ENCODE peak calls at places on chromosomes 2 and 18, in ten cellular contexts. D is heart right ventricle, R is brain microvascular endothelial cell, X is thoracic aorta, S is mucosa of descending colon, O is endothelial cell of umbilical vein, F is bronchial epithelial cell, A is HCT116, T is GM23338, J is lung. H is an unnamed sample.

GRCh38 chr18:68666316-68666715 is 48.6 kb downstream of the TMX3 start:
- DNase-seq in R (peak; percentile 1), S (no peak), T (no peak), X (no peak), A (no peak), O (no peak), D (no peak), J (no peak), F (no peak), H (no peak)

GRCh38 chr2:62344472-62344871 is 148.6 kb downstream of the B3GNT2 start:
- DNase-seq in A (no peak), T (no peak), D (no peak), R (no peak), F (peak; percentile 94), O (no peak), X (no peak), J (no peak), S (no peak), H (no peak)

GRCh38 chr2:170321526-170321925 is 143.6 kb downstream of the MYO3B start:
- DNase-seq in J (no peak), D (no peak), S (no peak), R (no peak), O (no peak), T (no peak), A (no peak), F (peak; percentile 94), X (no peak), H (no peak)

GRCh38 chr2:69917854-69918253 is 2.9 kb downstream of the MXD1 start:
- DNase-seq in O (peak; percentile 93), D (no peak), S (no peak), J (no peak), R (peak; percentile 74), F (peak; percentile 93), T (no peak), X (no peak), A (peak; percentile 10), H (peak; percentile 30)

GRCh38 chr2:141517180-141517851 is 613.5 kb downstream of the LRP1B start:
- DNase-seq in D (no peak), F (no peak), T (no peak), S (no peak), R (no peak), X (no peak), J (no peak), A (no peak), O (no peak), H (no peak)

GRCh38 chr2:71721669-71722068 is 268.3 kb downstream of the DYSF start:
- DNase-seq in S (no peak), D (no peak), F (no peak), T (no peak), J (no peak), O (no peak), X (no peak), R (no peak), A (no peak), H (no peak)

GRCh38 chr18:500556-501405 is at the start of gene COLEC12:
- DNase-seq in S (peak; percentile 30), O (no peak), J (peak; percentile 31), A (no peak), T (peak; percentile 68), D (peak; percentile 33), R (no peak), X (no peak), F (no peak), H (peak; percentile 46)

GRCh38 chr2:9517118-9517782 is 38.4 kb downstream of the ADAM17 start:
- DNase-seq in F (no peak), D (no peak), R (no peak), J (no peak), S (no peak), A (no peak), O (no peak), X (no peak), T (no peak), H (no peak)

GRCh38 chr18:9559253-9559652 is 55.1 kb downstream of the PPP4R1 start:
- DNase-seq in F (peak; percentile 82), R (no peak), T (no peak), D (no peak), X (no peak), J (no peak), O (no peak), A (no peak), S (no peak), H (no peak)

GRCh38 chr2:117349687-117350086 is 464.8 kb upstream of the DDX18 start:
- DNase-seq in D (no peak), T (no peak), S (no peak), A (no peak), F (no peak), X (no peak), O (no peak), J (no peak), R (no peak), H (no peak)

GRCh38 chr2:102251042-102251848 is 60.1 kb upstream of the IL1RL1 start:
- DNase-seq in J (peak; percentile 55), S (peak; percentile 78), O (peak; percentile 23), D (no peak), F (peak; percentile 26), T (peak; percentile 83), A (no peak), X (no peak), R (no peak), H (peak; percentile 70)

GRCh38 chr18:43622024-43622423 is 344.7 kb upstream of the SYT4 start:
- DNase-seq in A (no peak), R (no peak), X (no peak), J (no peak), T (no peak), S (no peak), O (no peak), D (no peak), F (no peak), H (no peak)

GRCh38 chr2:127020536-127020935 is 86.4 kb downstream of the BIN1 start:
- DNase-seq in A (no peak), X (no peak), F (no peak), R (no peak), S (no peak), O (no peak), D (no peak), J (no peak), T (no peak), H (no peak)

GRCh38 chr2:51028829-51029228 is 3.1 kb downstream of the NRXN1 start:
- DNase-seq in J (no peak), D (no peak), X (no peak), A (no peak), T (peak; percentile 20), R (no peak), O (no peak), S (no peak), F (no peak), H (no peak)

GRCh38 chr2:51027442-51027841 is 4.5 kb downstream of the NRXN1 start:
- DNase-seq in X (no peak), R (no peak), J (no peak), D (no peak), A (no peak), F (no peak), T (no peak), O (no peak), S (no peak), H (peak; percentile 10)

GRCh38 chr2:51031004-51031791 is 734 bp downstream of the NRXN1 start:
- DNase-seq in A (no peak), O (no peak), R (no peak), X (no peak), S (no peak), T (no peak), D (no peak), F (no peak), J (no peak), H (no peak)

GRCh38 chr2:51027968-51028367 is 4.0 kb downstream of the NRXN1 start:
- DNase-seq in F (no peak), J (no peak), S (no peak), D (no peak), R (no peak), O (no peak), A (no peak), X (no peak), T (peak; percentile 27), H (no peak)

GRCh38 chr2:51025942-51026574 is 5.9 kb downstream of the NRXN1 start:
- DNase-seq in S (no peak), A (no peak), X (no peak), J (no peak), O (no peak), R (no peak), D (no peak), F (no peak), T (no peak), H (no peak)
- H3K4me3 ChIP-seq in S (no peak overlapping the region), A (no peak overlapping the region), X (no peak overlapping the region), J (no peak overlapping the region), O (no peak overlapping the region), R (no peak overlapping the region), D (no peak overlapping the region), F (no peak overlapping the region), T (peak overlapping the region; percentile 7), H (no peak overlapping the region)

DNA sequence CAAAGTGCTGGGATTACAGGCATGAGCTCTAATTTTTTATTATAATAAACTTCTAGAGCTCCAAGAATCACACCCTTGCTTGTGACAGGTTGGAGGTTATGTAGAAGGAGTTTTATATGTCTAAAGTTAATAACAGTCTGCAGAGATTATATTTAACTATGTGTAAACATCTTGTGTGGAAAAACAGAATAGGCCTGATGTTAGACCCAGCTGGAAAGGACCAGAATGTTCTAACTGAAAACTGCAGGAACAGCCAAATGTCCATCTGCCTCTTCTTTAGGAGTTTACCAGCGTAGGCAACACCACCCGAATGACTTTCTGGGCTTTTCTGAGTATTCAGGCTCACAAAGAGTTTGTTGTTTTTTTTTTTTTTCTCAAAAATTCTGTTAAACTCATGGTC is 67.1 kb upstream of the CDCA7 start:
- DNase-seq in X (no peak), O (no peak), J (no peak), R (no peak), F (no peak), D (no peak), T (no peak), S (no peak), A (no peak), H (no peak)
- H3K36me3 ChIP-seq in X (no peaks in the 10 kb centered on the region), O (no peaks in the 10 kb centered on the region), J (no peaks in the 10 kb centered on the region), R (no peaks in the 10 kb centered on the region), F (no peaks in the 10 kb centered on the region), D (no peaks in the 10 kb centered on the region), T (peaks cover 10% of the 10 kb centered on the region), S (no peaks in the 10 kb centered on the region), A (no peaks in the 10 kb centered on the region), H (no peaks in the 10 kb centered on the region)

GRCh38 chr2:113117594-113118262 is 9.7 kb upstream of the IL1RN start:
- DNase-seq in D (no peak), O (no peak), S (peak; percentile 77), X (no peak), J (peak; percentile 52), R (peak; percentile 78), T (no peak), F (peak; percentile 100), A (no peak), H (peak; percentile 19)
- H3K4me3 ChIP-seq in D (no peak overlapping the region), O (no peak overlapping the region), S (no peak overlapping the region), X (no peak overlapping the region), J (no peak overlapping the region), R (no peak overlapping the region), T (no peak overlapping the region), F (peak overlapping the region; percentile 73), A (no peak overlapping the region), H (no peak overlapping the region)

DNA sequence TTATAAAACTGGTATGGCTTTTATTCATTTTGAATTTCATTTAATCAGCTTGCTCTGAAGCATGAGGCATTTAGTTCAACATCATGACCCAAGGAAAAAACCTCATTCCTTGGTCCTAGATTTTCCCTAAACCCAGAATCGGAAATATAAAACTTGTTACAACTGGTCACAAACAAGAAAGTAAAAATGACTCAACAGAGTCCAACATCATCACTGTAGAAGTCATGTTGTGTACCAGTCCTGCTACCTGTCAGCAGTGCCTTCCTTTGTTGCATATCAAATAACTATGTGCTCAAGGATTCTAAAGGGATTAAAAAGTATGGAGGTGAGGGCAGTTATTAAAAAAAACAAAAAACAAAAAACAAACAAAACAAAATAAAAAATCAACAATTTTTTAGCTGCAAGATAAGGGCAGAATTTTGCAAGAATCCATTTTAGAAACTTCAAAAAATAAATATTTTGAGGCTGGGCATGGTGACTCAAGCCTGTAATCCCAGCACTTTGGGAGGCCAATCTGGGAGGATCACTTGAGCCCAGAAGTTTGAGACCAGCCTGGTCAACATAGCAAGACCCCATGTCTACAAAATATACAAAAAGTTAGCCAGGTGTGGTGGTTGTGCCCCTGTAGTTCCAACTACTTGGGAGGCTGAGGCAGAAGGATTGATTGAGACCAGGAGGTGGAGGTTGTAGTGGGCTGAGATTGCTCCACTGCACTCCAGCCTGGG is 18.4 kb downstream of the NCKAP1 start:
- DNase-seq in R (no peak), O (no peak), T (no peak), A (no peak), D (no peak), X (no peak), F (peak; percentile 96), S (no peak), J (no peak), H (no peak)
- H3K36me3 ChIP-seq in R (peaks cover 8% of the 10 kb centered on the region), O (no peaks in the 10 kb centered on the region), T (peaks cover 3% of the 10 kb centered on the region), A (no peaks in the 10 kb centered on the region), D (no peaks in the 10 kb centered on the region), X (peaks cover 4% of the 10 kb centered on the region), F (peaks cover 6% of the 10 kb centered on the region), S (no peaks in the 10 kb centered on the region), J (peaks cover 3% of the 10 kb centered on the region), H (no peaks in the 10 kb centered on the region)

H was measured in psoas muscle.